ENCODE peak calls at places on chromosomes 7 and 10, in four cellular contexts. Z is activated T-cell treated with anti-CD3 and anti-CD28 coated beads for 24 hours, R is neural progenitor cell, B is cardiac fibroblast. A is an unnamed sample.

GRCh38 chr7:156039194-156039593 is 226.9 kb upstream of the SHH start:
- DNase-seq in B (no peak), R (no peak), Z (no peak), A (no peak)

GRCh38 chr10:92387289-92387940 is 96.4 kb downstream of the MARCHF5 start:
- DNase-seq in Z (no peak), B (peak; percentile 56), R (peak; percentile 98), A (peak; percentile 44)

GRCh38 chr7:98420966-98421612 is 20.2 kb upstream of the BAIAP2L1 start:
- DNase-seq in B (peak; percentile 40), R (peak; percentile 88), Z (peak; percentile 18), A (no peak)

GRCh38 chr10:78377362-78377761 is 343.7 kb downstream of the RPS24 start:
- DNase-seq in Z (no peak), R (peak; percentile 60), B (no peak), A (no peak)

GRCh38 chr10:50381637-50382036 is 130.3 kb upstream of the ASAH2 start:
- DNase-seq in R (no peak), B (peak; percentile 39), Z (no peak), A (no peak)

GRCh38 chr7:36119005-36119711 is 33.9 kb upstream of the EEPD1 start:
- DNase-seq in R (no peak), B (peak; percentile 99), Z (no peak), A (peak; percentile 92)

GRCh38 chr10:96830511-96831199 is 1.4 kb upstream of the LCOR start:
- DNase-seq in Z (peak; percentile 70), B (peak; percentile 83), R (peak; percentile 73), A (peak; percentile 53)

GRCh38 chr10:77428776-77429395 is 208.7 kb downstream of the KCNMA1 start:
- DNase-seq in R (peak; percentile 61), Z (no peak), B (peak; percentile 78), A (peak; percentile 69)

GRCh38 chr10:110547139-110547761 is 20.2 kb upstream of the SMC3 start:
- DNase-seq in B (peak; percentile 82), R (peak; percentile 75), Z (no peak), A (peak; percentile 79)

GRCh38 chr7:51035696-51036095 is 253.0 kb upstream of the GRB10 start:
- DNase-seq in B (peak; percentile 55), R (no peak), Z (no peak), A (no peak)

GRCh38 chr10:117496616-117497028 is 45.9 kb upstream of the EMX2 start:
- DNase-seq in Z (peak; percentile 58), R (peak; percentile 90), B (peak; percentile 82), A (peak; percentile 70)

GRCh38 chr7:24200407-24200806 is 83.6 kb upstream of the NPY start:
- DNase-seq in R (no peak), Z (no peak), B (no peak), A (no peak)

GRCh38 chr7:150451097-150451793 is 815 bp downstream of the GIMAP8 start:
- DNase-seq in R (no peak), B (no peak), Z (peak; percentile 61), A (no peak)

GRCh38 chr7:117072620-117073118 is 119.4 kb downstream of the ST7 start:
- DNase-seq in B (peak; percentile 33), Z (no peak), R (peak; percentile 52), A (peak; percentile 8)

GRCh38 chr10:53765311-53765710 is 992.7 kb upstream of the MBL2 start:
- DNase-seq in R (no peak), B (no peak), Z (no peak), A (no peak)

GRCh38 chr7:24743471-24743870 is 13.8 kb downstream of the GSDME start:
- DNase-seq in B (no peak), Z (no peak), R (no peak), A (no peak)

GRCh38 chr7:159040146-159040545 is 104.5 kb downstream of the VIPR2 start:
- DNase-seq in R (no peak), Z (no peak), B (no peak), A (no peak)

GRCh38 chr7:71521506-71521905 is 389.6 kb downstream of the GALNT17 start:
- DNase-seq in R (no peak), B (no peak), Z (no peak), A (no peak)

A was measured in HCEC 1CT.